ENCODE peak calls at places on chromosomes 4 and X, in six cellular contexts. One of them, this sample, is unnamed.

GRCh38 chr4:4541040-4541631 is 712 bp downstream of the STX18 start:
- DNase-seq in AG09319: no peak
- DNase-seq in SK-N-SH: no peak
- DNase-seq in CD8-positive, alpha-beta T cell: no peak
- DNase-seq in PC-3: peak
- DNase-seq in fibroblast of lung: peak
- DNase-seq in this sample: no peak

GRCh38 chrX:9907645-9908387 is 59.3 kb upstream of the CLDN34 start:
- DNase-seq in fibroblast of lung: peak
- DNase-seq in AG09319: no peak
- DNase-seq in CD8-positive, alpha-beta T cell: no peak
- DNase-seq in PC-3: peak
- DNase-seq in SK-N-SH: no peak
- DNase-seq in this sample: no peak

GRCh38 chr4:86338989-86339388 is 20.9 kb downstream of the MAPK10 start:
- DNase-seq in AG09319: peak
- DNase-seq in CD8-positive, alpha-beta T cell: no peak
- DNase-seq in SK-N-SH: no peak
- DNase-seq in fibroblast of lung: peak
- DNase-seq in PC-3: peak
- DNase-seq in this sample: no peak

GRCh38 chr4:43481526-43481925 is 589.0 kb downstream of the GRXCR1 start:
- DNase-seq in SK-N-SH: no peak
- DNase-seq in CD8-positive, alpha-beta T cell: no peak
- DNase-seq in PC-3: no peak
- DNase-seq in AG09319: no peak
- DNase-seq in fibroblast of lung: no peak
- DNase-seq in this sample: no peak

GRCh38 chr4:144699565-144699964 is 53.6 kb downstream of the HHIP start:
- DNase-seq in CD8-positive, alpha-beta T cell: no peak
- DNase-seq in PC-3: peak
- DNase-seq in AG09319: no peak
- DNase-seq in SK-N-SH: no peak
- DNase-seq in fibroblast of lung: peak
- DNase-seq in this sample: no peak

GRCh38 chr4:107248571-107248970 is 212.5 kb upstream of the DKK2 start:
- DNase-seq in AG09319: no peak
- DNase-seq in fibroblast of lung: peak
- DNase-seq in PC-3: peak
- DNase-seq in CD8-positive, alpha-beta T cell: no peak
- DNase-seq in SK-N-SH: no peak
- DNase-seq in this sample: no peak

GRCh38 chr4:174437324-174437723 is 85.0 kb downstream of the HPGD start:
- DNase-seq in fibroblast of lung: peak
- DNase-seq in CD8-positive, alpha-beta T cell: no peak
- DNase-seq in SK-N-SH: no peak
- DNase-seq in PC-3: peak
- DNase-seq in AG09319: no peak
- DNase-seq in this sample: no peak

GRCh38 chrX:107731831-107732502 is 43.6 kb downstream of the TSC22D3 start:
- DNase-seq in PC-3: peak
- DNase-seq in SK-N-SH: peak
- DNase-seq in AG09319: no peak
- DNase-seq in CD8-positive, alpha-beta T cell: no peak
- DNase-seq in fibroblast of lung: peak
- DNase-seq in this sample: no peak

GRCh38 chrX:13666836-13667235 is 13.9 kb downstream of the TCEANC start:
- DNase-seq in CD8-positive, alpha-beta T cell: no peak
- DNase-seq in AG09319: no peak
- DNase-seq in fibroblast of lung: no peak
- DNase-seq in SK-N-SH: no peak
- DNase-seq in PC-3: no peak
- DNase-seq in this sample: no peak

GRCh38 chr4:126991965-126992364 is 640.8 kb upstream of the INTU start:
- DNase-seq in SK-N-SH: no peak
- DNase-seq in AG09319: peak
- DNase-seq in CD8-positive, alpha-beta T cell: no peak
- DNase-seq in fibroblast of lung: peak
- DNase-seq in PC-3: no peak
- DNase-seq in this sample: no peak

GRCh38 chrX:71225661-71226060 is 2.6 kb downstream of the GJB1 start:
- DNase-seq in SK-N-SH: no peak
- DNase-seq in fibroblast of lung: no peak
- DNase-seq in AG09319: no peak
- DNase-seq in PC-3: peak
- DNase-seq in CD8-positive, alpha-beta T cell: no peak
- DNase-seq in this sample: no peak

GRCh38 chrX:71224098-71224708 is 1.2 kb downstream of the GJB1 start:
- DNase-seq in CD8-positive, alpha-beta T cell: no peak
- DNase-seq in SK-N-SH: no peak
- DNase-seq in PC-3: no peak
- DNase-seq in fibroblast of lung: no peak
- DNase-seq in AG09319: no peak
- DNase-seq in this sample: no peak

GRCh38 chrX:71224969-71225368 is 1.9 kb downstream of the GJB1 start:
- DNase-seq in PC-3: no peak
- DNase-seq in SK-N-SH: no peak
- DNase-seq in fibroblast of lung: no peak
- DNase-seq in CD8-positive, alpha-beta T cell: no peak
- DNase-seq in AG09319: no peak
- DNase-seq in this sample: no peak

GRCh38 chrX:71228063-71228642 is 5.1 kb downstream of the GJB1 start:
- DNase-seq in CD8-positive, alpha-beta T cell: no peak
- DNase-seq in SK-N-SH: no peak
- DNase-seq in fibroblast of lung: no peak
- DNase-seq in AG09319: no peak
- DNase-seq in PC-3: no peak
- DNase-seq in this sample: no peak

DNA sequence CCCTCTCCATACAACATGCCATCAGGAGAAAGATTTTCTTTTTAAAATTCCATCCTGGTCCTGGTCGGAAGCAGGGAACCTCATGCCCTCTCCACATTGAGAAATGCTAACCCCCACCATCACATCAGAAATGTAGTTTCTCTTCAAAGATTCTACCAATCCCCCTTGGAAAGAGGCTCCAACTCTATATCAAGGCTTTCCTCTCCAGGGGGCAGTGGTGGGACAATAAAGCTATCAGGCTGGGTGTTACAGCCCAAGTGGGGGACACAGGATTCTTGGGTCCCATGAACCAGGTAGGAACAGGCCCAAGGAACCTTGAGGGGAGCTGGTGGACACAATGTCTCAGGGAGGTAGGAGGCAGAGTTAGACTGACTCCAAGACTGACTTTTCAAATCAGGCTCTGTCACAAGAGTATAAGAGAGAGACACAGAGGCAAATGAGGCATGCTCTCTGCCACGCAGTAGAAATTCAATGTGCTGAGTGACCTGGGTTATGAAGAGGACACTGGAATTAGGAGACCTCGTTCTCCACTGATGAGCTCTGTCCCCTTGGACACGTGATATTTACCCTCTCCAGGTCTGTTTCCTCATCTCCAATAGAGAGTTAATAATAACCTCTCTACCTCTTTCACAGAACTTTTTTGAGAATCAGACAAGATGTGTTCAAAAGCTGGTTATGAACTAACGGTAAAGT is 4.5 kb downstream of the GJB1 start:
- DNase-seq in CD8-positive, alpha-beta T cell: no peak
- DNase-seq in AG09319: no peak
- DNase-seq in SK-N-SH: no peak
- DNase-seq in PC-3: no peak
- DNase-seq in fibroblast of lung: no peak
- DNase-seq in this sample: no peak
- TF ChIP-seq CTCF in CD8-positive, alpha-beta T cell: no peak
- TF ChIP-seq CTCF in AG09319: no peak
- TF ChIP-seq CTCF in SK-N-SH: peak
- TF ChIP-seq CTCF in PC-3: no peak
- TF ChIP-seq CTCF in fibroblast of lung: no peak
- TF ChIP-seq CTCF in this sample: no peak

GRCh38 chr4:133084421-133084820 is 64.7 kb upstream of the PCDH10 start:
- DNase-seq in AG09319: no peak
- DNase-seq in CD8-positive, alpha-beta T cell: no peak
- DNase-seq in PC-3: peak
- DNase-seq in SK-N-SH: no peak
- DNase-seq in fibroblast of lung: peak
- DNase-seq in this sample: no peak

GRCh38 chr4:133081246-133081645 is 67.8 kb upstream of the PCDH10 start:
- DNase-seq in AG09319: no peak
- DNase-seq in CD8-positive, alpha-beta T cell: no peak
- DNase-seq in fibroblast of lung: no peak
- DNase-seq in SK-N-SH: no peak
- DNase-seq in PC-3: no peak
- DNase-seq in this sample: no peak
- TF ChIP-seq CTCF in AG09319: no peak
- TF ChIP-seq CTCF in CD8-positive, alpha-beta T cell: no peak
- TF ChIP-seq CTCF in fibroblast of lung: no peak
- TF ChIP-seq CTCF in SK-N-SH: no peak
- TF ChIP-seq CTCF in PC-3: peak
- TF ChIP-seq CTCF in this sample: peak

GRCh38 chr4:55447108-55447708 is 51.5 kb downstream of the TMEM165 start:
- DNase-seq in CD8-positive, alpha-beta T cell: no peak
- DNase-seq in SK-N-SH: no peak
- DNase-seq in fibroblast of lung: peak
- DNase-seq in AG09319: no peak
- DNase-seq in PC-3: no peak
- DNase-seq in this sample: no peak

GRCh38 chr4:55446578-55446922 is 50.8 kb downstream of the TMEM165 start:
- DNase-seq in PC-3: peak
- DNase-seq in SK-N-SH: no peak
- DNase-seq in fibroblast of lung: peak
- DNase-seq in CD8-positive, alpha-beta T cell: no peak
- DNase-seq in AG09319: no peak
- DNase-seq in this sample: no peak

GRCh38 chr4:55445921-55446577 is 50.3 kb downstream of the TMEM165 start:
- DNase-seq in CD8-positive, alpha-beta T cell: no peak
- DNase-seq in PC-3: peak
- DNase-seq in SK-N-SH: no peak
- DNase-seq in AG09319: no peak
- DNase-seq in fibroblast of lung: peak
- DNase-seq in this sample: no peak

GRCh38 chr4:55442541-55442940 is 46.8 kb downstream of the TMEM165 start:
- DNase-seq in fibroblast of lung: peak
- DNase-seq in CD8-positive, alpha-beta T cell: no peak
- DNase-seq in AG09319: no peak
- DNase-seq in SK-N-SH: no peak
- DNase-seq in PC-3: peak
- DNase-seq in this sample: no peak

DNA sequence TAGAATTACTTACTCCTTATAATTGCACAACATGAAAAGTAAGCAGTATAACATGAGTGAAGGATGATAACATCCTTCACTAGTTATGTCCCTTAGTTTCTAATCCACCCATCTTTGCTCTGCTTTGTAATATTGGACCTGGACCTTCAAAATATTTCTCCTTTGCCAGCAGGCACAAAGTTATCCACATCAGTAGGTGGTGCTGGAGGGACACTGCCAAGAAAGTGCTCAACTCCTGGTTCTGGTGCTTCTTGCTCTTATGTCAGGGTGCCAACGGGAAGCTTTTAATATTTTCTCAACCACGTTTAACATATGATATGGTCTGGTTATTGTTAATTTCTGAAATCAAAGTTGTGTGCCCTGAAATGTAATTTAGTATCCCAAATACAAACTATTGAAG is 49.1 kb downstream of the TMEM165 start:
- DNase-seq in fibroblast of lung: peak
- DNase-seq in SK-N-SH: no peak
- DNase-seq in CD8-positive, alpha-beta T cell: no peak
- DNase-seq in AG09319: no peak
- DNase-seq in PC-3: peak
- DNase-seq in this sample: no peak
- TF ChIP-seq CTCF in fibroblast of lung: peak
- TF ChIP-seq CTCF in SK-N-SH: peak
- TF ChIP-seq CTCF in CD8-positive, alpha-beta T cell: peak
- TF ChIP-seq CTCF in AG09319: peak
- TF ChIP-seq CTCF in PC-3: peak
- TF ChIP-seq CTCF in this sample: no peak

GRCh38 chrX:23386260-23386659 is 51.6 kb downstream of the PTCHD1 start:
- DNase-seq in fibroblast of lung: no peak
- DNase-seq in AG09319: no peak
- DNase-seq in SK-N-SH: no peak
- DNase-seq in CD8-positive, alpha-beta T cell: no peak
- DNase-seq in PC-3: no peak
- DNase-seq in this sample: no peak

GRCh38 chrX:23389196-23389792 is 54.6 kb downstream of the PTCHD1 start:
- DNase-seq in AG09319: no peak
- DNase-seq in SK-N-SH: no peak
- DNase-seq in PC-3: no peak
- DNase-seq in fibroblast of lung: no peak
- DNase-seq in CD8-positive, alpha-beta T cell: no peak
- DNase-seq in this sample: no peak

GRCh38 chrX:23386726-23387125 is 52.1 kb downstream of the PTCHD1 start:
- DNase-seq in SK-N-SH: no peak
- DNase-seq in fibroblast of lung: no peak
- DNase-seq in PC-3: no peak
- DNase-seq in AG09319: no peak
- DNase-seq in CD8-positive, alpha-beta T cell: no peak
- DNase-seq in this sample: no peak

GRCh38 chrX:23385242-23385641 is 50.6 kb downstream of the PTCHD1 start:
- DNase-seq in fibroblast of lung: no peak
- DNase-seq in AG09319: no peak
- DNase-seq in PC-3: no peak
- DNase-seq in CD8-positive, alpha-beta T cell: no peak
- DNase-seq in SK-N-SH: no peak
- DNase-seq in this sample: no peak

DNA sequence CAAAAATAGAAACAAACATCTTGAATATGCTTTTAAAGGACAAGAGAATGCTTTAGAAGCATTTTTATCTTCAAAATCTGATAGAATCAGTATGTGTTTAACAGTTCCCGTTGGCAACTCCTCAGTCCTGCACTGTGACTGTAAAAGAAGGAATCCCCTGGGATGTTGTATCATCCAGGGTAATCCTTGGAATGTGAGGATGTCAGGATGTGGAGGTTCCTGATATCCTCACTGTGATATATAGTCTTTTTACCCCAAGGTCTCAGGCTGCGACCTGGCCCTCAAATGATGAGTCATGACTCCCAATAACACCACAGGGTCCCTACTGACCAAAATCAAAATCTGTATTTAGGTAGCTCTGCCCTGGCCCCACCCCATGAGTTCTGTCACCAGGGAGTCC is 53.2 kb downstream of the PTCHD1 start:
- DNase-seq in CD8-positive, alpha-beta T cell: no peak
- DNase-seq in AG09319: no peak
- DNase-seq in fibroblast of lung: no peak
- DNase-seq in SK-N-SH: no peak
- DNase-seq in PC-3: no peak
- DNase-seq in this sample: no peak
- TF ChIP-seq CTCF in CD8-positive, alpha-beta T cell: no peak
- TF ChIP-seq CTCF in AG09319: no peak
- TF ChIP-seq CTCF in fibroblast of lung: no peak
- TF ChIP-seq CTCF in SK-N-SH: no peak
- TF ChIP-seq CTCF in PC-3: no peak
- TF ChIP-seq CTCF in this sample: no peak

GRCh38 chr4:187667095-187667494 is 328.5 kb upstream of the ZFP42 start:
- DNase-seq in fibroblast of lung: no peak
- DNase-seq in SK-N-SH: no peak
- DNase-seq in CD8-positive, alpha-beta T cell: no peak
- DNase-seq in PC-3: no peak
- DNase-seq in AG09319: no peak
- DNase-seq in this sample: no peak
- TF ChIP-seq CTCF in fibroblast of lung: no peak
- TF ChIP-seq CTCF in SK-N-SH: no peak
- TF ChIP-seq CTCF in CD8-positive, alpha-beta T cell: no peak
- TF ChIP-seq CTCF in PC-3: no peak
- TF ChIP-seq CTCF in AG09319: no peak
- TF ChIP-seq CTCF in this sample: no peak

GRCh38 chr4:32700838-32701237 is 1980.7 kb downstream of the PCDH7 start:
- DNase-seq in fibroblast of lung: no peak
- DNase-seq in AG09319: no peak
- DNase-seq in PC-3: no peak
- DNase-seq in SK-N-SH: no peak
- DNase-seq in CD8-positive, alpha-beta T cell: no peak
- DNase-seq in this sample: no peak

GRCh38 chr4:32697281-32697814 is 1977.2 kb downstream of the PCDH7 start:
- DNase-seq in fibroblast of lung: no peak
- DNase-seq in PC-3: no peak
- DNase-seq in CD8-positive, alpha-beta T cell: no peak
- DNase-seq in SK-N-SH: no peak
- DNase-seq in AG09319: no peak
- DNase-seq in this sample: no peak
- TF ChIP-seq CTCF in fibroblast of lung: no peak
- TF ChIP-seq CTCF in PC-3: no peak
- TF ChIP-seq CTCF in CD8-positive, alpha-beta T cell: no peak
- TF ChIP-seq CTCF in SK-N-SH: no peak
- TF ChIP-seq CTCF in AG09319: no peak
- TF ChIP-seq CTCF in this sample: no peak

This sample was measured in progenitor cell of endocrine pancreas.